ENCODE peak calls at places on chromosomes 6 and 20, in seven cellular contexts. T, W, I, L, D, S and J are unnamed samples.

GRCh38 chr6:107237992-107238660 is 122.8 kb upstream of the BEND3 start:
- DNase-seq in W (peak; percentile 25), I (no peak), S (peak; percentile 30), D (peak; percentile 74), T (no peak), L (no peak), J (no peak)

GRCh38 chr20:1816384-1817381 is 78.5 kb upstream of the SIRPA start:
- DNase-seq in L (no peak), W (peak; percentile 73), S (peak; percentile 94), D (peak; percentile 63), I (no peak), T (no peak), J (no peak)

GRCh38 chr20:1204547-1204946 is 1.3 kb downstream of the C20orf202 start:
- DNase-seq in W (no peak), T (no peak), S (no peak), L (no peak), I (no peak), D (no peak), J (no peak)

GRCh38 chr6:82971877-82972460 is 93.7 kb downstream of the UBE3D start:
- DNase-seq in L (no peak), D (no peak), S (peak; percentile 62), W (no peak), T (no peak), I (no peak), J (no peak)

GRCh38 chr20:59817406-59817805 is 116.0 kb downstream of the SYCP2 start:
- DNase-seq in L (no peak), S (no peak), D (no peak), I (no peak), W (no peak), T (no peak), J (no peak)

GRCh38 chr6:70133246-70133645 is 169.6 kb downstream of the COL9A1 start:
- DNase-seq in D (no peak), T (no peak), I (no peak), L (no peak), W (no peak), S (no peak), J (no peak)

GRCh38 chr6:42278131-42278853 is 60.6 kb upstream of the MRPS10 start:
- DNase-seq in W (no peak), D (no peak), L (peak; percentile 65), T (no peak), I (no peak), S (no peak), J (peak; percentile 56)

GRCh38 chr20:49275634-49276033 is 2.2 kb downstream of the ZNFX1 start:
- DNase-seq in S (peak; percentile 35), T (no peak), D (no peak), L (no peak), I (no peak), W (no peak), J (no peak)

GRCh38 chr6:119430820-119431219 is 81.3 kb upstream of the MAN1A1 start:
- DNase-seq in T (no peak), D (no peak), W (no peak), I (no peak), S (no peak), L (no peak), J (no peak)

GRCh38 chr6:56220078-56220477 is 27.3 kb downstream of the COL21A1 start:
- DNase-seq in L (no peak), T (no peak), D (no peak), I (no peak), S (no peak), W (no peak), J (no peak)

GRCh38 chr6:54003316-54003715 is 107.9 kb upstream of the MLIP start:
- DNase-seq in L (no peak), T (no peak), S (no peak), I (no peak), D (no peak), W (no peak), J (no peak)

GRCh38 chr6:153944197-153944596 is 94.8 kb upstream of the OPRM1 start:
- DNase-seq in T (no peak), D (no peak), W (no peak), L (no peak), S (no peak), I (no peak), J (no peak)

GRCh38 chr6:39755231-39755630 is 30.0 kb upstream of the KIF6 start:
- DNase-seq in L (no peak), W (no peak), T (no peak), I (no peak), D (peak; percentile 29), S (peak; percentile 19), J (no peak)

GRCh38 chr6:123931928-123932327 is 128.3 kb downstream of the NKAIN2 start:
- DNase-seq in T (no peak), S (no peak), W (no peak), D (no peak), L (no peak), I (no peak), J (no peak)

GRCh38 chr6:159094444-159095252 is 49.9 kb upstream of the TAGAP start:
- DNase-seq in I (no peak), L (peak; percentile 19), D (no peak), W (no peak), S (no peak), T (no peak), J (no peak)

GRCh38 chr20:4484431-4485057 is 237.2 kb upstream of the PRND start:
- DNase-seq in L (no peak), W (no peak), D (no peak), T (no peak), I (no peak), S (no peak), J (no peak)

GRCh38 chr6:162610351-162610750 is 117.2 kb downstream of the PRKN start:
- DNase-seq in S (no peak), I (no peak), T (no peak), L (no peak), W (no peak), D (no peak), J (no peak)

GRCh38 chr20:59564943-59565342 is 39.4 kb upstream of the PHACTR3 start:
- DNase-seq in D (no peak), L (no peak), S (no peak), W (no peak), T (no peak), I (no peak), J (no peak)

DNA sequence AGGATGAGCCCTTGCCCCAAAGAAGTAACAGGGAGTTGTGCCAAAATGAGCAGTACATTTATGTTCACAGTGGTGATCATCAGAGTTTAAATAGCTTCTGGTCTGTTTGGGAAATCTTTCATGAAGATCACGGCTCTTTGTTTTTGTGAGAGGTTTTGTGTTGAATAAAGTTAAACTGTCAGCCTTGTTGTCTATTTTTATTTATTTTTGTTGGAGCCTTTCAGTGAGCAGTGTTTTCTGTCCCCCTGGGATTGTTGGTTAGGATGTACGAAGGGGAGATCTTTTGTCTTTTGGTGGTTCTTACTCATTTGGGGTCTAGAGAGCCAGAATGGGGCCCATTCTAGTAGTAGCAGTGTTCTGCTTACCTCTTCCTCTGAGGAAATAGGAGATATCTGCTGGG is 157.2 kb downstream of the JARID2 start:
- DNase-seq in S (no peak), T (no peak), L (no peak), W (no peak), D (no peak), I (no peak), J (no peak)
- H3K4me1 ChIP-seq in S (peaks cover 34% of the 10 kb centered on the region), T (peaks cover 38% of the 10 kb centered on the region), L (peaks cover 68% of the 10 kb centered on the region), W (peaks cover 53% of the 10 kb centered on the region), D (peaks cover 13% of the 10 kb centered on the region), I (peaks cover 4% of the 10 kb centered on the region), J (peaks cover 49% of the 10 kb centered on the region)

DNA sequence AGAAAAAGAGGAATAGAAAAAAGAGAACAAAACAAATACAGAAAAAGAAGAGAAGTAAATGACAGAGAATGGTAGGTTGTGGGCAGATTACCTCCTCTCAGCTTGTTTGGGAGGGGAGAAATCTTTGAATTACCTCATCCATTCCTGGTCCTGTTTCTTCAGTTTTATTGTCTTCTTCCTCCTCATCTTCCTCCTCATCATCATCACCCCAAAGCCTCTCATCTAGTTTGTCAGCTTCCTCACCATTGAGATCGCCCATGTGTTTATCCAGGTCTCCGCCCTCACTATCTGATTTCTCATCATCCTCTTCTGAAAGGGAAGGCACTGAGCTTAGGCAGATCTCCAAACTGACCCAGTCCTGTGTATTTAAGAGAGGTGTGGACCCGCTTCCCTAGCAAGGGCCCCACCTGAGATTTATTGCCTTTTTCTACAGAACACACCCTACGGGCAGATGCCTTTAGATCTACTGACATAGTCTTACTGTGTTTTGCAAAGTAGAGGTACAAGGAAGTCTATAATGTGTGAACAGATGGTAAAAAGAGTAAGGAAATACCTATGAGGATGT is 24.2 kb upstream of the LYRM2 start:
- DNase-seq in D (no peak), L (no peak), T (no peak), S (no peak), W (no peak), I (no peak), J (no peak)
- H3K36me3 ChIP-seq in D (peaks cover 31% of the 10 kb centered on the region), L (peaks cover 40% of the 10 kb centered on the region), T (peaks cover 89% of the 10 kb centered on the region), S (peaks cover 36% of the 10 kb centered on the region), W (peaks cover 40% of the 10 kb centered on the region), I (peaks cover 10% of the 10 kb centered on the region), J (peaks cover 81% of the 10 kb centered on the region)

GRCh38 chr20:18052856-18053255 is 4.9 kb downstream of the OVOL2 start:
- DNase-seq in I (no peak), S (no peak), L (no peak), D (no peak), W (no peak), T (no peak), J (no peak)

GRCh38 chr20:18057994-18058349 is 256 bp upstream of the OVOL2 start:
- DNase-seq in D (no peak), L (no peak), W (no peak), T (no peak), I (no peak), S (no peak), J (no peak)

GRCh38 chr20:18057106-18057993 is at the start of gene OVOL2:
- DNase-seq in W (no peak), S (peak; percentile 12), L (no peak), D (no peak), T (peak; percentile 94), I (no peak), J (no peak)

GRCh38 chr20:18056174-18057105 is 1.3 kb downstream of the OVOL2 start:
- DNase-seq in L (no peak), W (no peak), D (no peak), I (no peak), S (peak; percentile 25), T (peak; percentile 76), J (no peak)

GRCh38 chr20:18055261-18055660 is 2.5 kb downstream of the OVOL2 start:
- DNase-seq in D (no peak), I (no peak), S (no peak), T (no peak), W (no peak), L (no peak), J (no peak)
- H3K4me3 ChIP-seq in D (no peak overlapping the region), I (no peak overlapping the region), S (no peak overlapping the region), T (peak overlapping the region; percentile 26), W (no peak overlapping the region), L (no peak overlapping the region), J (no peak overlapping the region)

GRCh38 chr20:38834868-38835267 is 29.4 kb downstream of the PPP1R16B start:
- DNase-seq in W (no peak), D (no peak), I (no peak), S (no peak), T (no peak), L (no peak), J (no peak)

GRCh38 chr20:38833857-38834164 is 28.3 kb downstream of the PPP1R16B start:
- DNase-seq in W (no peak), L (peak; percentile 65), T (no peak), S (no peak), I (no peak), D (no peak), J (peak; percentile 38)

GRCh38 chr20:38833154-38833856 is 27.8 kb downstream of the PPP1R16B start:
- DNase-seq in L (peak; percentile 34), W (no peak), S (no peak), I (no peak), T (no peak), D (no peak), J (peak; percentile 42)

GRCh38 chr20:38836991-38837390 is 31.5 kb downstream of the PPP1R16B start:
- DNase-seq in L (no peak), D (no peak), I (no peak), S (no peak), W (no peak), T (no peak), J (no peak)

GRCh38 chr20:38835792-38836191 is 30.3 kb downstream of the PPP1R16B start:
- DNase-seq in L (no peak), T (no peak), S (no peak), D (no peak), W (no peak), I (no peak), J (no peak)
- H3K4me1 ChIP-seq in L (peaks cover 40% of the 10 kb centered on the region), T (no peaks in the 10 kb centered on the region), S (no peaks in the 10 kb centered on the region), D (no peaks in the 10 kb centered on the region), W (no peaks in the 10 kb centered on the region), I (no peaks in the 10 kb centered on the region), J (peaks cover 57% of the 10 kb centered on the region)